ENCODE peak calls at places on chromosomes 12 and 14, in ten cellular contexts. P, B, H, J, L, K, O, C, Y and G are unnamed samples.

GRCh38 chr12:3458041-3458440 is 33.0 kb upstream of the PRMT8 start:
- DNase-seq in P (no peak), B (no peak), H (no peak), J (no peak), L (no peak), K (peak; percentile 99), O (no peak), C (no peak), Y (peak; percentile 18), G (no peak)

GRCh38 chr12:67742461-67742860 is 93.9 kb downstream of the DYRK2 start:
- DNase-seq in P (no peak), B (no peak), H (no peak), J (no peak), L (peak; percentile 55), K (no peak), O (no peak), C (no peak), Y (no peak), G (no peak)

GRCh38 chr14:54893151-54893760 is 9.4 kb downstream of the GCH1 start:
- DNase-seq in P (no peak), B (peak; percentile 56), H (no peak), J (no peak), L (peak; percentile 80), K (peak; percentile 86), O (no peak), C (no peak), Y (no peak), G (no peak)

GRCh38 chr12:93256258-93256969 is 121.3 kb upstream of the NUDT4 start:
- DNase-seq in P (no peak), B (no peak), H (no peak), J (no peak), L (no peak), K (no peak), O (no peak), C (no peak), Y (no peak), G (no peak)

GRCh38 chr12:89349814-89350213 is 2.5 kb downstream of the DUSP6 start:
- DNase-seq in P (no peak), B (no peak), H (no peak), J (no peak), L (peak; percentile 81), K (peak; percentile 62), O (no peak), C (no peak), Y (peak; percentile 87), G (no peak)

GRCh38 chr14:21891921-21892320 is 218.3 kb upstream of the OR4E1 start:
- DNase-seq in P (no peak), B (no peak), H (no peak), J (no peak), L (no peak), K (no peak), O (no peak), C (no peak), Y (no peak), G (no peak)

GRCh38 chr14:29156096-29156495 is 389.5 kb downstream of the FOXG1 start:
- DNase-seq in P (no peak), B (no peak), H (no peak), J (no peak), L (no peak), K (no peak), O (no peak), C (no peak), Y (no peak), G (no peak)

GRCh38 chr14:35085441-35085840 is 36.3 kb downstream of the PPP2R3C start:
- DNase-seq in P (no peak), B (no peak), H (no peak), J (no peak), L (no peak), K (no peak), O (no peak), C (no peak), Y (no peak), G (no peak)

GRCh38 chr12:50287271-50287670 is 4.0 kb upstream of the LIMA1 start:
- DNase-seq in P (no peak), B (no peak), H (no peak), J (no peak), L (no peak), K (no peak), O (no peak), C (no peak), Y (no peak), G (no peak)

GRCh38 chr14:64704743-64705405 is 650 bp downstream of the PLEKHG3 start:
- DNase-seq in P (no peak), B (no peak), H (no peak), J (no peak), L (peak; percentile 15), K (no peak), O (peak; percentile 76), C (no peak), Y (no peak), G (no peak)

GRCh38 chr12:76317976-76318375 is 30.2 kb downstream of the BBS10 start:
- DNase-seq in P (no peak), B (no peak), H (no peak), J (no peak), L (no peak), K (no peak), O (no peak), C (no peak), Y (no peak), G (no peak)

GRCh38 chr12:120067901-120068300 is 48.7 kb downstream of the RAB35 start:
- DNase-seq in P (no peak), B (no peak), H (no peak), J (no peak), L (no peak), K (no peak), O (no peak), C (no peak), Y (no peak), G (no peak)
- H3K27ac ChIP-seq in P (no peak overlapping the region), B (no peak overlapping the region), H (no peak overlapping the region), J (no peak overlapping the region), L (no peak overlapping the region), K (no peak overlapping the region), O (no peak overlapping the region), C (no peak overlapping the region), Y (no peak overlapping the region), G (no peak overlapping the region)

GRCh38 chr14:69092840-69093422 is 60.0 kb downstream of the DCAF5 start:
- DNase-seq in P (no peak), B (no peak), H (no peak), J (no peak), L (peak; percentile 32), K (no peak), O (no peak), C (no peak), Y (no peak), G (no peak)

GRCh38 chr14:69093551-69094421 is 59.1 kb downstream of the DCAF5 start:
- DNase-seq in P (no peak), B (no peak), H (no peak), J (no peak), L (peak; percentile 61), K (peak; percentile 47), O (no peak), C (no peak), Y (no peak), G (no peak)

GRCh38 chr14:69091695-69092094 is 61.2 kb downstream of the DCAF5 start:
- DNase-seq in P (no peak), B (no peak), H (no peak), J (no peak), L (no peak), K (no peak), O (no peak), C (no peak), Y (no peak), G (no peak)

GRCh38 chr14:69096766-69097475 is 56.0 kb downstream of the DCAF5 start:
- DNase-seq in P (no peak), B (no peak), H (no peak), J (no peak), L (peak; percentile 22), K (no peak), O (no peak), C (no peak), Y (peak; percentile 34), G (no peak)

DNA sequence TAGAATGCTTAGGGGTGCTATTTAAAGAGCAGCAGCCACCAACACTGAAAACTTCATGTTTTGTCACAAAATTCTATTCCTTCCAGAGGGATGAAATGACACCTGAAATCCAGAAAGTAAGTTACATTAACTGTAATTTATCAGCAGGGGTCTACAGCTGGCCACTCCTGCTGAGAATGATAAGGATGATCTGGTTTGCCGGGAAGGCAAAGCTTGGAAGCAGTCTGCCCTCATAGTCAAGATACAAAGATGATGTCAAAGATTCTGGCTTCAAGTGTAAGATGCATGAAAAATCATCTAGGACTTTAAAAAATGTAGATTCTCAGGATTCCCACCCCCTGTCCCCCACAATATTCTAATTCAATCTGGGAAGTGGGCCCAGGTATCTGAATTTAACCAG is 58.4 kb downstream of the DCAF5 start:
- DNase-seq in P (no peak), B (no peak), H (no peak), J (no peak), L (peak; percentile 19), K (no peak), O (no peak), C (no peak), Y (no peak), G (no peak)
- H3K27ac ChIP-seq in P (no peak overlapping the region), B (peak overlapping the region; percentile 7), H (no peak overlapping the region), J (peak overlapping the region; percentile 18), L (peak overlapping the region; percentile 73), K (no peak overlapping the region), O (peak overlapping the region; percentile 41), C (no peak overlapping the region), Y (no peak overlapping the region), G (peak overlapping the region; percentile 11)

DNA sequence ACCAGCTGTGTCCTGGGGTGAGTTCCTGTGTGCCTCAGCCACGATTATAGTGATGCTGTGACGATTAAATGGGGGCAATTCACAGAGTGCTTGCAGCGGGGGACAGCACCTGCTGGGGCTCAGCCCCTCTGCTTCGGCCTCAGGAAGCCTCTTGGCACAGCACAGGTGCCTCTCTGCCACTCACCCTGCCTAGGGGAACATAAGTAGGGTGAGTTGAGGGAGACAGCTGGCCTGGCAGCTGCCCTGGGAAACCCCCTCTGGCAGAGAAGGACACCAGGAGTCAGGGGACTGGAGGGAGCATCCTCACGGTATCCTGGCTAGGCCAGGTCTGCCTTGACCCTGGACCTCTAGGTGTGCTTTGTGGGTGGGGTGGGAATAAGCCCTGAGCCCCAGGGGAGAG is 9.4 kb downstream of the KRT80 start:
- DNase-seq in P (no peak), B (no peak), H (no peak), J (no peak), L (peak; percentile 23), K (no peak), O (no peak), C (no peak), Y (no peak), G (no peak)
- H3K27ac ChIP-seq in P (no peak overlapping the region), B (no peak overlapping the region), H (no peak overlapping the region), J (peak overlapping the region; percentile 88), L (peak overlapping the region; percentile 80), K (no peak overlapping the region), O (no peak overlapping the region), C (no peak overlapping the region), Y (no peak overlapping the region), G (no peak overlapping the region)

DNA sequence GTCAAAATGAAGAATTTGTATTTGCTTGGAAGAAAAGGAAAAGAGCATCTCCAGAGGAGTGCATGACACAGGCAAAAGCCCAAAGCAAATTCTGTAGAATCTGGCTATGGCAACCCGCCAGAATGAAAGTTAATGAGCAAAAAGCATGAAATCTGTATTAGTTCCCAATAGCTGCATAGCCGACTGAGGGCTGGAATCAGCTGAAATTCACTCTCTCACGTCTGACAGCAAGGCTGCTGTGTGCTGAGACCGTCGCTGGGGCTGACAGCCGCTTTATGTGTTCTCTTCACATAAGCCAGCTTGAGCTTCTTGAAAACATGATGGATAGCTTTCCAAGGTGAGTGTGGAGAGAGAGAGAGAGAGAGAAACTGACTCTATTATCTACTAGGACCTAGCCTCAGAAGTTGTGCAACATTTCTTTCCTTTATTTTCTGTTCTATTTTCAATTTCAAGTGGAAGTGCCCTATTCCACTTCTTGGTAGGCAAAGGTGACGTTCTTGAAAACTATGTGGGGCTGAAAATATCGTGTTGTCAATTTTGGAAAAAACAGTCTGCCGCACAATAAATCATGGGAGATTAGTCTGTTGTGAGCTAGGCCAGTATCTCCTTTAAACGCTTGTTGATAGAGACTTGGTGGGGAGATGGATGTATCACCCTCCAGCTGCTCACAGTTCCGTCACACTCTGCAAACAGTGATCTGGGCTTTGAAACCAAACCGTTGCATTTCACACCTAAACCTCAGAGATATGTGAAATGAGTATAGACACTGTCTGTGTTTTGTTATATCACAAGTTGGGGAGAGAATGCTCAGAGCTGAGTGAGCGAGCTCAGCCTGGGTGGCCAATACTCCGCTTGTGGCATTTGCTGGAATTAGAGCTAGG is 74.8 kb upstream of the ST8SIA1 start:
- DNase-seq in P (peak; percentile 35), B (no peak), H (no peak), J (no peak), L (no peak), K (no peak), O (no peak), C (peak; percentile 38), Y (no peak), G (no peak)
- H3K27ac ChIP-seq in P (peak overlapping the region; percentile 27), B (no peak overlapping the region), H (no peak overlapping the region), J (peak overlapping the region; percentile 83), L (no peak overlapping the region), K (no peak overlapping the region), O (no peak overlapping the region), C (peak overlapping the region; percentile 86), Y (no peak overlapping the region), G (no peak overlapping the region)